ENCODE peak calls at places on chromosomes 2 and 18, in four cellular contexts. One of them, this sample, is unnamed.

GRCh38 chr2:207479198-207479785 is 50.5 kb upstream of the CREB1 start:
- DNase-seq in A172: no peak
- DNase-seq in fibroblast of the conjunctiva: no peak
- DNase-seq in transverse colon: no peak
- DNase-seq in this sample: no peak

GRCh38 chr18:31943895-31944816 is 1.2 kb upstream of the TRAPPC8 start:
- DNase-seq in A172: no peak
- DNase-seq in fibroblast of the conjunctiva: no peak
- DNase-seq in transverse colon: no peak
- DNase-seq in this sample: no peak

GRCh38 chr18:69956655-69957054 is 9.0 kb upstream of the CD226 start:
- DNase-seq in A172: no peak
- DNase-seq in fibroblast of the conjunctiva: no peak
- DNase-seq in transverse colon: no peak
- DNase-seq in this sample: no peak

GRCh38 chr2:128549646-128550260 is 231.1 kb upstream of the HS6ST1 start:
- DNase-seq in A172: no peak
- DNase-seq in fibroblast of the conjunctiva: no peak
- DNase-seq in transverse colon: no peak
- DNase-seq in this sample: no peak

GRCh38 chr18:71682591-71682990 is 861.6 kb downstream of the CBLN2 start:
- DNase-seq in A172: no peak
- DNase-seq in fibroblast of the conjunctiva: no peak
- DNase-seq in transverse colon: no peak
- DNase-seq in this sample: no peak

GRCh38 chr2:128474962-128475361 is 156.3 kb upstream of the HS6ST1 start:
- DNase-seq in A172: no peak
- DNase-seq in fibroblast of the conjunctiva: no peak
- DNase-seq in transverse colon: no peak
- DNase-seq in this sample: no peak

GRCh38 chr2:72959995-72960981 is 43.0 kb downstream of the EMX1 start:
- DNase-seq in A172: no peak
- DNase-seq in fibroblast of the conjunctiva: no peak
- DNase-seq in transverse colon: no peak
- DNase-seq in this sample: no peak

GRCh38 chr2:192127434-192127833 is 67.3 kb downstream of the TMEFF2 start:
- DNase-seq in A172: no peak
- DNase-seq in fibroblast of the conjunctiva: no peak
- DNase-seq in transverse colon: no peak
- DNase-seq in this sample: no peak

GRCh38 chr2:46362667-46363012 is 65.4 kb downstream of the EPAS1 start:
- DNase-seq in A172: no peak
- DNase-seq in fibroblast of the conjunctiva: no peak
- DNase-seq in transverse colon: no peak
- DNase-seq in this sample: no peak

GRCh38 chr2:35495182-35495581 is 860.4 kb upstream of the CRIM1 start:
- DNase-seq in A172: no peak
- DNase-seq in fibroblast of the conjunctiva: no peak
- DNase-seq in transverse colon: no peak
- DNase-seq in this sample: no peak

GRCh38 chr2:238420878-238421694 is 5.6 kb upstream of the ASB1 start:
- DNase-seq in A172: no peak
- DNase-seq in fibroblast of the conjunctiva: no peak
- DNase-seq in transverse colon: no peak
- DNase-seq in this sample: no peak

GRCh38 chr18:58109251-58109650 is 65.2 kb downstream of the NEDD4L start:
- DNase-seq in A172: no peak
- DNase-seq in fibroblast of the conjunctiva: no peak
- DNase-seq in transverse colon: no peak
- DNase-seq in this sample: no peak

GRCh38 chr2:46825958-46826897 is 89.4 kb downstream of the MCFD2 start:
- DNase-seq in A172: no peak
- DNase-seq in fibroblast of the conjunctiva: no peak
- DNase-seq in transverse colon: no peak
- DNase-seq in this sample: peak; percentile 87

GRCh38 chr2:162734866-162735265 is 103.7 kb downstream of the KCNH7 start:
- DNase-seq in A172: no peak
- DNase-seq in fibroblast of the conjunctiva: no peak
- DNase-seq in transverse colon: no peak
- DNase-seq in this sample: no peak

GRCh38 chr18:12335503-12335902 is 27.5 kb downstream of the TUBB6 start:
- DNase-seq in A172: no peak
- DNase-seq in fibroblast of the conjunctiva: no peak
- DNase-seq in transverse colon: no peak
- DNase-seq in this sample: no peak

GRCh38 chr18:25713104-25713503 is 361.1 kb upstream of the ZNF521 start:
- DNase-seq in A172: no peak
- DNase-seq in fibroblast of the conjunctiva: no peak
- DNase-seq in transverse colon: no peak
- DNase-seq in this sample: no peak

GRCh38 chr2:71610671-71611070 is 157.3 kb downstream of the DYSF start:
- DNase-seq in A172: no peak
- DNase-seq in fibroblast of the conjunctiva: no peak
- DNase-seq in transverse colon: no peak
- DNase-seq in this sample: no peak

GRCh38 chr18:77111449-77112160 is 21.0 kb downstream of the MBP start:
- DNase-seq in A172: no peak
- DNase-seq in fibroblast of the conjunctiva: no peak
- DNase-seq in transverse colon: no peak
- DNase-seq in this sample: no peak